ENCODE peak calls at places on chromosomes 6 and 20, in seven cellular contexts. F, I, K, U, Y, V and L are unnamed samples. For H3K27me3 and H3K4me1, the result is how much of the 10 kb centered on the place peaks cover.

GRCh38 chr6:44733868-44734267 is 346.4 kb downstream of the CDC5L start:
- DNase-seq in Y (no peak), I (no peak), U (no peak), V (no peak), K (no peak), F (no peak), L (no peak)

GRCh38 chr6:87068804-87069203 is 26.1 kb downstream of the CGA start:
- DNase-seq in Y (no peak), V (no peak), K (no peak), U (no peak), F (no peak), I (no peak), L (no peak)

GRCh38 chr6:161353208-161353613 is 79.3 kb upstream of the AGPAT4 start:
- DNase-seq in K (peak), I (no peak), V (peak), Y (no peak), U (no peak), F (no peak), L (no peak)

GRCh38 chr6:153043719-153044118 is 41.2 kb upstream of the MTRF1L start:
- DNase-seq in K (peak), F (no peak), U (no peak), I (no peak), V (no peak), Y (no peak), L (no peak)

GRCh38 chr20:17624551-17625245 is 54.8 kb downstream of the DSTN start:
- DNase-seq in F (no peak), U (peak), Y (no peak), I (no peak), V (no peak), K (no peak), L (peak)

GRCh38 chr6:104943781-104944180 is 13.1 kb upstream of the LIN28B start:
- DNase-seq in K (no peak), I (no peak), Y (no peak), U (no peak), F (no peak), V (peak), L (no peak)

GRCh38 chr6:44696099-44696498 is 308.6 kb downstream of the CDC5L start:
- DNase-seq in U (no peak), Y (no peak), K (no peak), V (no peak), I (no peak), F (no peak), L (no peak)

GRCh38 chr6:77633993-77634392 is 18.8 kb upstream of the MEI4 start:
- DNase-seq in V (no peak), I (no peak), K (no peak), Y (no peak), U (no peak), F (no peak), L (no peak)

GRCh38 chr20:31930758-31931157 is 21.1 kb downstream of the PDRG1 start:
- DNase-seq in Y (no peak), V (no peak), I (no peak), U (no peak), K (no peak), F (no peak), L (no peak)

GRCh38 chr6:32622545-32623401 is 14.4 kb upstream of the HLA-DQA1 start:
- DNase-seq in V (peak), F (peak), U (no peak), I (no peak), K (peak), Y (no peak), L (no peak)

GRCh38 chr6:161417712-161418457 is 144.0 kb upstream of the AGPAT4 start:
- DNase-seq in K (peak), Y (no peak), F (no peak), I (peak), V (no peak), U (no peak), L (no peak)

GRCh38 chr6:25454141-25454540 is 175.0 kb downstream of the CARMIL1 start:
- DNase-seq in V (no peak), Y (no peak), K (no peak), U (no peak), F (no peak), I (no peak), L (no peak)

GRCh38 chr20:47196091-47197081 is 160.1 kb downstream of the ZMYND8 start:
- DNase-seq in F (peak), U (peak), Y (peak), I (peak), V (peak), K (peak), L (no peak)

GRCh38 chr6:4301871-4302270 is 166.5 kb upstream of the ECI2 start:
- DNase-seq in Y (no peak), U (no peak), I (no peak), K (no peak), F (no peak), V (no peak), L (no peak)

GRCh38 chr6:167766986-167767714 is 59.6 kb upstream of the AFDN start:
- DNase-seq in Y (no peak), F (no peak), U (no peak), I (peak), K (no peak), V (peak), L (no peak)

GRCh38 chr6:113936093-113936934 is 34.6 kb downstream of the HDAC2 start:
- DNase-seq in Y (no peak), K (peak), I (no peak), V (peak), U (no peak), F (no peak), L (no peak)

GRCh38 chr6:93165850-93166249 is 253.5 kb downstream of the EPHA7 start:
- DNase-seq in U (no peak), I (no peak), F (no peak), V (no peak), Y (no peak), K (no peak), L (no peak)

GRCh38 chr6:15402401-15403045 is 156.7 kb downstream of the JARID2 start:
- DNase-seq in K (no peak), U (no peak), Y (no peak), V (no peak), I (no peak), F (no peak), L (no peak)

GRCh38 chr6:90859612-90860011 is 272.7 kb upstream of the MAP3K7 start:
- DNase-seq in F (no peak), K (peak), Y (no peak), U (no peak), I (no peak), V (peak), L (no peak)

GRCh38 chr6:35319346-35320030 is 21.9 kb downstream of the DEF6 start:
- DNase-seq in K (no peak), V (no peak), U (no peak), Y (no peak), I (no peak), F (no peak), L (no peak)

GRCh38 chr20:37511605-37512275 is 9.3 kb upstream of the NNAT start:
- DNase-seq in F (no peak), V (no peak), I (no peak), K (no peak), U (no peak), Y (no peak), L (peak)

GRCh38 chr6:105492706-105493673 is 90.1 kb upstream of the PREP start:
- DNase-seq in I (no peak), Y (no peak), F (no peak), K (no peak), V (no peak), U (no peak), L (no peak)

GRCh38 chr20:31712564-31713311 is 9.9 kb downstream of the BCL2L1 start:
- DNase-seq in K (peak), Y (peak), F (no peak), I (peak), V (peak), U (peak), L (peak)

GRCh38 chr6:16236648-16237199 is 1.7 kb upstream of the GMPR start:
- DNase-seq in U (no peak), Y (peak), K (no peak), I (no peak), F (no peak), V (no peak), L (no peak)

GRCh38 chr20:43744966-43745733 is 18.3 kb upstream of the GTSF1L start:
- DNase-seq in Y (peak), V (no peak), I (no peak), U (no peak), K (no peak), F (no peak), L (no peak)

GRCh38 chr6:135555550-135555949 is 58.0 kb upstream of the AHI1 start:
- DNase-seq in U (no peak), I (no peak), K (peak), Y (no peak), V (no peak), F (no peak), L (no peak)

GRCh38 chr20:34364013-34364382 is 925 bp downstream of the ITCH start:
- DNase-seq in U (no peak), Y (no peak), I (no peak), V (peak), F (no peak), K (no peak), L (peak)

GRCh38 chr6:160013987-160014868 is 45.3 kb downstream of the IGF2R start:
- DNase-seq in I (no peak), U (no peak), Y (no peak), F (no peak), K (no peak), V (no peak), L (no peak)

GRCh38 chr6:120211955-120212792 is 862.6 kb upstream of the MAN1A1 start:
- DNase-seq in U (no peak), Y (no peak), F (no peak), I (no peak), V (no peak), K (no peak), L (no peak)

GRCh38 chr6:138914701-138915100 is 73.4 kb downstream of the REPS1 start:
- DNase-seq in K (no peak), I (no peak), F (no peak), V (no peak), U (no peak), Y (no peak), L (no peak)

GRCh38 chr6:35573495-35574110 is 60.9 kb upstream of the TULP1 start:
- DNase-seq in V (no peak), F (no peak), I (no peak), K (no peak), U (no peak), Y (no peak), L (no peak)

GRCh38 chr6:130810307-130811030 is 16.7 kb upstream of the SMLR1 start:
- DNase-seq in U (no peak), V (peak), F (no peak), K (peak), I (no peak), Y (no peak), L (no peak)

GRCh38 chr6:130811932-130812331 is 15.3 kb upstream of the SMLR1 start:
- DNase-seq in I (no peak), F (no peak), Y (no peak), K (no peak), V (no peak), U (no peak), L (no peak)

GRCh38 chr6:130814506-130814905 is 12.7 kb upstream of the SMLR1 start:
- DNase-seq in I (no peak), V (no peak), K (no peak), F (no peak), U (no peak), Y (no peak), L (no peak)

DNA sequence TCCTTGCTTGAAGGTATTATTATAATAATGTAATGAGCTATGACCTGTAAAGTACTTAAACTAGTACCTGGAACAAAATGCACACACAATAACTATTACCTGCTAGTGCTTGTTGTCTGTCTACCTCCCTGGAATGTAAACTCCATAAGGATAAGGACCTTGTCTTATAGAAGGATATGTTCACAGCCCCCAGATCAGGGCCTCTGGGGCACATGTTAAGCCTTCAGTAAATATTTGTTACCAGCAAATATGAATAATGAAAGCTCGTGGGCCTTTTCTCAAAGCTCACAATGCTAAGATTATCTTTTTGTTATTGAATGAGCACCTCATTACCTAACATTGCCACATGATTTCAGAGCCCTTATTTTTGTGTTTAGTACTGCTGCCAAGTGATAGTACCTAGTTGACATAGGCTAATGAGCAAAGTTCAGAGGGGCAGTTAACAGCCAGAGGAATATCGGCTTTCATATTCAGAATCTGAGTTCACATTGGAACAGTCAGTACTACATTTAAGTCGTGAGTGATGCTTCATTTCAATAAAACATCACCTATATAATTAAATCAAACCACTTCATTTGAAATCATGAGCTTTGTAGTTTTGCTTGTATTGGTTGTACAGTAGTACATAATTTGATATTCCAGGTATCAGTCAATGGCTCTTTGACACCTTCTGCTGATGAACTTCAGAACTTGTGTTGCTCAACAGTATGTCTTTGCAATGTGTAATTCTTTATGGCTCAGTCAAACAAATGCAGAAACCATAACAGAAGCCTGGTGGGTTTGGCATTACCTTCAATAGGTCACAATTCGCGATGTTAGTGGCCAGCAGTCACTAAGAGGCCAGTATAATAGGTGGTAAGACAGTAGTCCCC is 11.8 kb upstream of the SMLR1 start:
- DNase-seq in K (no peak), Y (no peak), F (no peak), V (no peak), U (no peak), I (no peak), L (no peak)
- TF ChIP-seq CTCF in K (no peak), Y (no peak), F (no peak), V (no peak), U (no peak), I (no peak), L (no peak)

GRCh38 chr6:99611148-99611547 is 4.5 kb downstream of the PRDM13 start:
- DNase-seq in F (no peak), I (no peak), Y (no peak), K (peak), V (no peak), U (no peak), L (no peak)
- H3K27me3 ChIP-seq in F (half or more), I (half or more), Y (half or more), K (half or more), V (half or more), U (half or more), L (half or more)

GRCh38 chr6:149842331-149842730 is 21.8 kb downstream of the LRP11 start:
- DNase-seq in K (no peak), I (no peak), F (no peak), Y (no peak), V (no peak), U (no peak), L (no peak)
- H3K4me1 ChIP-seq in K (under half), I (under half), F (under half), Y (under half), V (under half), U (under half), L (under half)

GRCh38 chr20:2273634-2274302 is 22.0 kb upstream of the TGM3 start:
- DNase-seq in K (no peak), Y (no peak), V (no peak), F (no peak), U (no peak), I (no peak), L (no peak)

GRCh38 chr20:2280083-2280482 is 15.7 kb upstream of the TGM3 start:
- DNase-seq in I (no peak), Y (no peak), F (no peak), K (no peak), V (no peak), U (no peak), L (no peak)

GRCh38 chr20:2281563-2281962 is 14.2 kb upstream of the TGM3 start:
- DNase-seq in Y (no peak), K (no peak), V (no peak), I (no peak), U (no peak), F (no peak), L (no peak)

GRCh38 chr20:2279245-2279779 is 16.5 kb upstream of the TGM3 start:
- DNase-seq in K (no peak), F (no peak), V (no peak), U (no peak), Y (no peak), I (no peak), L (no peak)

DNA sequence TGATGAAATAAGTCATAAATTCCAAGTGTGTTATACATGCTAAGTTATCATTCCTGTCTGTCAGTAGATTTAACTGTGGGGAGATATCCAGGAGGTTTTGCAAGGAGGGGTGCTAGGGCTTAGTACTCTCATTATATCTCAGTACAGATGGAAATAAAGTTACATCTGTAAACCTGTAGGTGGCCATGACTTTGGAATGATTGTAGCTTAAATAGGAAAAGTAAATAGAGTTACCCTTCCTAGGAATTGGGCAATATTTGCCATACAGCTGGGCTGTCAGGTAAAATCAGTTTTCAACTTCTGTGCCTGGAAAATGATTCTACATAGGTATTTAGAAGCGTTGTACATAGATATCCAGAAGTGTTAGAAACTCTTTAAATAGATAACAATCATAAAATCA is 19.8 kb upstream of the TGM3 start:
- DNase-seq in K (no peak), U (no peak), I (no peak), Y (no peak), V (no peak), F (no peak), L (no peak)
- TF ChIP-seq CTCF in K (no peak), U (no peak), I (no peak), Y (no peak), V (no peak), F (no peak), L (no peak)